ENCODE peak calls at places on chromosomes 16 and 17, in five cellular contexts. One of them, this sample, is unnamed.

GRCh38 chr17:17711708-17712141 is 30.5 kb downstream of the RAI1 start:
- DNase-seq in naive B cell: no peak
- DNase-seq in HL-60: no peak
- DNase-seq in activated naive CD4-positive, alpha-beta T cell: no peak
- DNase-seq in GM18507: no peak
- DNase-seq in this sample: no peak

GRCh38 chr17:80375186-80375585 is 39.8 kb upstream of the ENDOV start:
- DNase-seq in activated naive CD4-positive, alpha-beta T cell: no peak
- DNase-seq in naive B cell: no peak
- DNase-seq in HL-60: no peak
- DNase-seq in GM18507: no peak
- DNase-seq in this sample: no peak

GRCh38 chr17:13114601-13115024 is 96.8 kb upstream of the ELAC2 start:
- DNase-seq in HL-60: no peak
- DNase-seq in GM18507: no peak
- DNase-seq in naive B cell: no peak
- DNase-seq in activated naive CD4-positive, alpha-beta T cell: no peak
- DNase-seq in this sample: peak

GRCh38 chr16:11497329-11497805 is 89.4 kb downstream of the LITAF start:
- DNase-seq in naive B cell: no peak
- DNase-seq in HL-60: peak
- DNase-seq in GM18507: no peak
- DNase-seq in activated naive CD4-positive, alpha-beta T cell: peak
- DNase-seq in this sample: no peak

GRCh38 chr16:50467559-50467942 is 80.6 kb upstream of the NKD1 start:
- DNase-seq in GM18507: no peak
- DNase-seq in naive B cell: no peak
- DNase-seq in HL-60: no peak
- DNase-seq in activated naive CD4-positive, alpha-beta T cell: no peak
- DNase-seq in this sample: no peak

GRCh38 chr17:41773731-41774193 is 12.7 kb downstream of the JUP start:
- DNase-seq in GM18507: no peak
- DNase-seq in HL-60: no peak
- DNase-seq in naive B cell: no peak
- DNase-seq in activated naive CD4-positive, alpha-beta T cell: no peak
- DNase-seq in this sample: no peak

GRCh38 chr17:57143341-57143740 is 58.3 kb downstream of the AKAP1 start:
- DNase-seq in naive B cell: no peak
- DNase-seq in GM18507: no peak
- DNase-seq in activated naive CD4-positive, alpha-beta T cell: no peak
- DNase-seq in HL-60: no peak
- DNase-seq in this sample: no peak

GRCh38 chr17:27333410-27333980 is 39.6 kb downstream of the WSB1 start:
- DNase-seq in activated naive CD4-positive, alpha-beta T cell: peak
- DNase-seq in HL-60: no peak
- DNase-seq in GM18507: no peak
- DNase-seq in naive B cell: no peak
- DNase-seq in this sample: no peak

GRCh38 chr17:47875011-47875471 is 21.0 kb upstream of the SP2 start:
- DNase-seq in GM18507: no peak
- DNase-seq in HL-60: no peak
- DNase-seq in naive B cell: no peak
- DNase-seq in activated naive CD4-positive, alpha-beta T cell: no peak
- DNase-seq in this sample: no peak

GRCh38 chr17:43702636-43703035 is 40.9 kb upstream of the MEOX1 start:
- DNase-seq in activated naive CD4-positive, alpha-beta T cell: no peak
- DNase-seq in HL-60: no peak
- DNase-seq in naive B cell: no peak
- DNase-seq in GM18507: no peak
- DNase-seq in this sample: no peak

GRCh38 chr16:72922714-72923113 is 125.2 kb downstream of the ZFHX3 start:
- DNase-seq in naive B cell: no peak
- DNase-seq in activated naive CD4-positive, alpha-beta T cell: no peak
- DNase-seq in GM18507: no peak
- DNase-seq in HL-60: no peak
- DNase-seq in this sample: no peak

GRCh38 chr16:75621170-75621477 is 2.0 kb downstream of the ADAT1 start:
- DNase-seq in naive B cell: no peak
- DNase-seq in HL-60: no peak
- DNase-seq in GM18507: no peak
- DNase-seq in activated naive CD4-positive, alpha-beta T cell: no peak
- DNase-seq in this sample: peak

GRCh38 chr17:49108318-49108717 is 24.3 kb upstream of the B4GALNT2 start:
- DNase-seq in naive B cell: no peak
- DNase-seq in GM18507: no peak
- DNase-seq in HL-60: no peak
- DNase-seq in activated naive CD4-positive, alpha-beta T cell: no peak
- DNase-seq in this sample: no peak

GRCh38 chr16:65833171-65833871 is 533.2 kb upstream of the CDH5 start:
- DNase-seq in GM18507: no peak
- DNase-seq in activated naive CD4-positive, alpha-beta T cell: no peak
- DNase-seq in HL-60: no peak
- DNase-seq in naive B cell: no peak
- DNase-seq in this sample: no peak

GRCh38 chr17:653724-654123 is 60.9 kb downstream of the VPS53 start:
- DNase-seq in naive B cell: no peak
- DNase-seq in HL-60: no peak
- DNase-seq in activated naive CD4-positive, alpha-beta T cell: no peak
- DNase-seq in GM18507: no peak
- DNase-seq in this sample: no peak

This sample was measured in GM10248.